ENCODE peak calls at places on chromosome 9, in five cellular contexts. B is NCI-H748 treated with DMSO at 0.1 percent for 48 hours, E is psoas muscle, Z is lower lobe of right lung, K is MCF 10A. O is an unnamed sample.
A peak's percentile ranks its signal among the peaks of the same experiment; 100 is the strongest.

GRCh38 chr9:78892769-78893168 is 595.8 kb downstream of the PSAT1 start:
- DNase-seq in K (no peak), Z (no peak), E (no peak), B (no peak), O (no peak)

GRCh38 chr9:76658510-76659231 is 105.6 kb upstream of the PCA3 start:
- DNase-seq in E (no peak), K (peak; percentile 60), B (peak; percentile 10), Z (no peak), O (no peak)

GRCh38 chr9:134895103-134895502 is 14.5 kb downstream of the FCN2 start:
- DNase-seq in B (no peak), E (no peak), Z (peak; percentile 6), K (peak; percentile 71), O (no peak)

GRCh38 chr9:2377135-2377534 is 244.5 kb upstream of the VLDLR start:
- DNase-seq in K (no peak), Z (no peak), B (no peak), E (no peak), O (no peak)

GRCh38 chr9:135581636-135582426 is 20.3 kb downstream of the PAEP start:
- DNase-seq in K (no peak), E (peak; percentile 19), B (no peak), Z (no peak), O (peak; percentile 59)

GRCh38 chr9:70493046-70493445 is 78.6 kb upstream of the KLF9 start:
- DNase-seq in Z (no peak), E (no peak), K (no peak), B (no peak), O (no peak)

GRCh38 chr9:82363666-82364065 is 375.1 kb downstream of the SPATA31D1 start:
- DNase-seq in B (peak; percentile 80), Z (no peak), K (no peak), E (no peak), O (no peak)

GRCh38 chr9:93636172-93636661 is 59.8 kb downstream of the PHF2 start:
- DNase-seq in E (no peak), B (no peak), Z (no peak), K (no peak), O (no peak)

GRCh38 chr9:121618504-121618903 is 32.9 kb upstream of the DAB2IP start:
- DNase-seq in B (no peak), Z (no peak), E (no peak), K (no peak), O (no peak)

GRCh38 chr9:93649610-93650261 is 73.4 kb downstream of the PHF2 start:
- DNase-seq in B (no peak), E (no peak), Z (peak; percentile 11), K (no peak), O (no peak)

GRCh38 chr9:29214162-29214520 is 1640.9 kb upstream of the C9orf72 start:
- DNase-seq in E (peak; percentile 8), Z (no peak), B (peak; percentile 88), K (peak; percentile 81), O (no peak)

GRCh38 chr9:137456061-137456863 is 2.9 kb downstream of the NSMF start:
- DNase-seq in K (no peak), Z (peak; percentile 37), B (no peak), E (peak; percentile 24), O (peak; percentile 80)

GRCh38 chr9:2276296-2276695 is 261.1 kb downstream of the SMARCA2 start:
- DNase-seq in Z (no peak), B (no peak), K (no peak), E (no peak), O (no peak)

GRCh38 chr9:115261656-115262081 is 143.7 kb upstream of the TNC start:
- DNase-seq in E (no peak), B (no peak), K (peak; percentile 30), Z (no peak), O (no peak)

GRCh38 chr9:126722922-126723806 is 81.7 kb upstream of the ZBTB43 start:
- DNase-seq in B (peak; percentile 6), K (no peak), Z (peak; percentile 68), E (peak; percentile 73), O (no peak)

GRCh38 chr9:36721846-36722588 is 149.3 kb downstream of the MELK start:
- DNase-seq in K (peak; percentile 71), E (no peak), B (no peak), Z (peak; percentile 58), O (no peak)

GRCh38 chr9:21413089-21414023 is 4.4 kb downstream of the IFNA8 start:
- DNase-seq in E (no peak), K (peak; percentile 2), Z (no peak), B (no peak), O (no peak)

GRCh38 chr9:128689820-128690683 is 1.0 kb downstream of the SET start:
- DNase-seq in E (peak; percentile 67), B (no peak), Z (peak; percentile 51), K (peak; percentile 32), O (no peak)

GRCh38 chr9:137218754-137219271 is 3.2 kb downstream of the RNF208 start:
- DNase-seq in E (no peak), Z (no peak), B (no peak), K (no peak), O (no peak)